ENCODE peak calls at places on chromosome 9, in six cellular contexts. H is neural crest cell, B is transverse colon, K is stomach, Q is ovary, G is cardiac fibroblast. F is an unnamed sample.

GRCh38 chr9:137454145-137454505 is 5.0 kb downstream of the NSMF start:
- DNase-seq in H (peak), B (peak), K (peak), Q (peak), G (no peak), F (peak)

GRCh38 chr9:105117111-105117682 is 127.3 kb upstream of the SLC44A1 start:
- DNase-seq in H (no peak), B (no peak), K (no peak), Q (no peak), G (no peak), F (no peak)

GRCh38 chr9:109001275-109001676 is 12.0 kb downstream of the CTNNAL1 start:
- DNase-seq in H (no peak), B (no peak), K (no peak), Q (no peak), G (peak), F (peak)

GRCh38 chr9:116312221-116312620 is 158.6 kb downstream of the PAPPA start:
- DNase-seq in H (no peak), B (no peak), K (no peak), Q (no peak), G (no peak), F (peak)

GRCh38 chr9:111527347-111527746 is 2.4 kb downstream of the ZNF483 start:
- DNase-seq in H (no peak), B (no peak), K (no peak), Q (no peak), G (peak), F (no peak)

GRCh38 chr9:127910613-127911205 is 6.1 kb downstream of the ST6GALNAC4 start:
- DNase-seq in H (no peak), B (peak), K (no peak), Q (no peak), G (no peak), F (peak)

GRCh38 chr9:8356406-8356805 is 556.8 kb upstream of the DMAC1 start:
- DNase-seq in H (no peak), B (no peak), K (no peak), Q (no peak), G (no peak), F (no peak)

GRCh38 chr9:4862506-4863250 is 69.9 kb downstream of the RCL1 start:
- DNase-seq in H (no peak), B (no peak), K (no peak), Q (peak), G (peak), F (peak)

GRCh38 chr9:102273952-102274351 is 535.5 kb upstream of the GRIN3A start:
- DNase-seq in H (no peak), B (no peak), K (no peak), Q (no peak), G (peak), F (no peak)

GRCh38 chr9:37036237-37037136 is 2.4 kb upstream of the PAX5 start:
- DNase-seq in H (peak), B (peak), K (peak), Q (no peak), G (peak), F (peak)

GRCh38 chr9:74773886-74774479 is 113.7 kb downstream of the TRPM6 start:
- DNase-seq in H (peak), B (peak), K (peak), Q (peak), G (peak), F (peak)

GRCh38 chr9:134957165-134957944 is 39.6 kb upstream of the FCN1 start:
- DNase-seq in H (no peak), B (no peak), K (no peak), Q (no peak), G (no peak), F (no peak)

GRCh38 chr9:137236936-137237421 is 4.1 kb upstream of the TUBB4B start:
- DNase-seq in H (no peak), B (no peak), K (no peak), Q (no peak), G (no peak), F (no peak)

GRCh38 chr9:114559830-114560520 is 27.6 kb upstream of the ATP6V1G1 start:
- DNase-seq in H (no peak), B (no peak), K (no peak), Q (no peak), G (no peak), F (no peak)

GRCh38 chr9:6068983-6069382 is 53.6 kb upstream of the RANBP6 start:
- DNase-seq in H (no peak), B (no peak), K (no peak), Q (no peak), G (no peak), F (no peak)

DNA sequence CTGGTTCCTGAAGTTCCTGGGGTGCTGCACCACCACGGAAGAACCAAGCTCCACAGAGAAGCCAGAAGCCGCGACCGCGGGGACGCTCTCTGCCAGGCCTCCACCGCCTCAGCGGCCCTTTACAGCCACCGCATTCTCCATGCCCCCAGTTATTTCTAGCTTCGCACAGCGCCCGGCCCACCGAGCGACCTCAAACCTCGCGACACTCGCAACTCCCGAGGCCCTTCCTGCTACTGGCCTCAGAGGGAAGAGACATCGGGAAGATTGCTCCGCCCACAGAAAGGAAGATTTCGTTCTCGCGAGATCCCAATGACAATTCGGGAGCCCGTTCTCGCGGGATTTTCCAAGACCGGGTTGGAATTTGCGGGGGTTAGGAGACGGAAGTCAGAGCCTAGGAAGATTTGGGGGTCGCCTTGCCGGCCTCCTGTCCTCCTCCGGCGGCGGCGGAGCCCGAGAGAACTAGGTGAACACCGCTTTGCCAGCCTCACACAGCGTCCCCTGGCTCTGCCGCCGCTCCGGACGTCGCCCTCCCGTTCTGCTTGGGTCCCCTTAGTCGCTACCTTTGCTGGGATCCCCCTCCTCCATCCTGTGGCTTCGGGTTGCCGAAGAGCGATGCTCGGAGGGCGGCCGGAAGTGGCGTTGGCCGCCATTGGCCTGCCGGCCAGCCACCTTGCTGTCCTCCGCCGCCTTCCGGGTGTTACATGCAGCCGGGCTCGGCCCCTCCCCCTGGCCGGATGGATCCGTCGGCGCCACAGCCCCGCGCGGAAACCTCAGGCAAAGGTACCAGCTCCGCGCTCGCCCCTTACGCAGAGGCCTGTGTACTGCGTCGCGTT is at the start of gene ERCC6L2:
- DNase-seq in H (peak), B (peak), K (peak), Q (peak), G (peak), F (peak)
- TF ChIP-seq CTCF in H (peak), B (no peak), K (peak), Q (peak), G (no peak), F (peak)

GRCh38 chr9:124858330-124859046 is 3.3 kb downstream of the RPL35 start:
- DNase-seq in H (no peak), B (no peak), K (no peak), Q (no peak), G (no peak), F (no peak)
- TF ChIP-seq CTCF in H (no peak), B (no peak), K (no peak), Q (no peak), G (no peak), F (peak)

GRCh38 chr9:92506184-92506857 is 24.0 kb upstream of the ASPN start:
- DNase-seq in H (no peak), B (no peak), K (no peak), Q (peak), G (peak), F (peak)

GRCh38 chr9:92504881-92505280 is 22.6 kb upstream of the ASPN start:
- DNase-seq in H (no peak), B (no peak), K (no peak), Q (no peak), G (peak), F (peak)

GRCh38 chr9:92500725-92501124 is 18.4 kb upstream of the ASPN start:
- DNase-seq in H (no peak), B (no peak), K (no peak), Q (no peak), G (no peak), F (no peak)

GRCh38 chr9:92499701-92500100 is 17.4 kb upstream of the ASPN start:
- DNase-seq in H (no peak), B (no peak), K (no peak), Q (no peak), G (no peak), F (no peak)

GRCh38 chr9:92501671-92502393 is 19.5 kb upstream of the ASPN start:
- DNase-seq in H (no peak), B (peak), K (peak), Q (peak), G (peak), F (peak)
- TF ChIP-seq CTCF in H (peak), B (peak), K (peak), Q (no peak), G (peak), F (peak)

GRCh38 chr9:129570450-129571297 is 50.2 kb downstream of the C9orf50 start:
- DNase-seq in H (no peak), B (peak), K (peak), Q (peak), G (peak), F (peak)

GRCh38 chr9:129571298-129572051 is 49.4 kb downstream of the C9orf50 start:
- DNase-seq in H (no peak), B (no peak), K (no peak), Q (peak), G (no peak), F (no peak)

GRCh38 chr9:129568560-129569505 is 52.1 kb downstream of the C9orf50 start:
- DNase-seq in H (peak), B (peak), K (peak), Q (peak), G (no peak), F (peak)

GRCh38 chr9:129567842-129568559 is 52.9 kb downstream of the C9orf50 start:
- DNase-seq in H (no peak), B (no peak), K (peak), Q (peak), G (peak), F (peak)

GRCh38 chr9:129569506-129570449 is 51.1 kb downstream of the C9orf50 start:
- DNase-seq in H (no peak), B (no peak), K (peak), Q (peak), G (peak), F (peak)
- TF ChIP-seq CTCF in H (peak), B (peak), K (peak), Q (peak), G (peak), F (peak)

GRCh38 chr9:90546200-90546599 is 96.4 kb downstream of the DIRAS2 start:
- DNase-seq in H (peak), B (no peak), K (no peak), Q (no peak), G (peak), F (peak)
- TF ChIP-seq CTCF in H (no peak), B (no peak), K (no peak), Q (no peak), G (no peak), F (no peak)

GRCh38 chr9:98190757-98191105 is 1.7 kb downstream of the CORO2A start:
- DNase-seq in H (no peak), B (no peak), K (no peak), Q (no peak), G (no peak), F (no peak)

GRCh38 chr9:98193336-98193944 is 1.0 kb upstream of the CORO2A start:
- DNase-seq in H (no peak), B (no peak), K (no peak), Q (no peak), G (no peak), F (no peak)

GRCh38 chr9:98191210-98191609 is 1.2 kb downstream of the CORO2A start:
- DNase-seq in H (no peak), B (no peak), K (no peak), Q (no peak), G (no peak), F (no peak)

GRCh38 chr9:98191615-98192502 is 578 bp downstream of the CORO2A start:
- DNase-seq in H (no peak), B (peak), K (peak), Q (no peak), G (no peak), F (no peak)

GRCh38 chr9:98192503-98193335 is at the start of gene CORO2A:
- DNase-seq in H (peak), B (peak), K (peak), Q (peak), G (peak), F (peak)
- TF ChIP-seq CTCF in H (peak), B (peak), K (peak), Q (peak), G (peak), F (peak)

DNA sequence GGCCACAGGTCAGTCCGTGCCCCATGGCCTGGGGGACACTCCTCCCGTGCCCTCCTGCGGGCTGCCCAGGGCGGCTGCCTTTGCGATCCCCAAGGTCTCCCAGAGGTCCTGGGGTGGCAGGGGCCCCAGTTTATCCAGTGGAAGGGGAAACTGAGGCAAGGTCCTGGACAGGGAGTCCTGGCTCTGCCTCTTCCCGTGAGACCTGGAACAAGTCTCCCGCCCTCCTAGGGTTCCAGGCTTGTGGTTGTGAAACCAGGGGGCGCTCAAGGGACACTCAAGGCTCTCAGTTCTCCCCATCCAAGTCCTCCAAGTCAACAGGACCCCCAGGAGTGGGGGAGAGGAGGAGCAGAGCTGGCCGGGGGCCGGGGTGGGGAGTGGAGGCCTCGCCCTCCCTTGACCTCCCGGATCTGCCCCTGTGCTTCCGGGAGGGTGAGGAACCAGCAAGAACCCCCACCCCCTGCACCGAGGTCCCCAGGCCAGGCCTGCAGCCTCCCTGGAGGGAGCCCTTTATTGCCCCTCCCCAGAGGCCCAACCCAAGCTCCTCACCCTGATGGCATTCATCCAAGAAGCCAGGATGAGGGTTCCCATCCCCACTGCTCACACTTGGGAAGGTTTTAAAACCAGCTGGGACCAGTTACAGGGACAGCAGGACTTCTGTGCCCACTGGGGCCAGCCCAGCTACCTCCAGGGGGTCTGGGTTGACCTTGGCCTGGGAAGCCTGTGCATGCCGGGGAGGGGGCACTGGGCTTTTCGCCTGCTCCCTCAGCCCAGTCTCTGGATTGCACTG is 24.7 kb upstream of the TMEM250 start:
- DNase-seq in H (no peak), B (no peak), K (no peak), Q (no peak), G (peak), F (peak)
- TF ChIP-seq CTCF in H (peak), B (peak), K (no peak), Q (no peak), G (peak), F (peak)

GRCh38 chr9:123434619-123435240 is 78.7 kb downstream of the CRB2 start:
- DNase-seq in H (no peak), B (no peak), K (no peak), Q (no peak), G (peak), F (peak)
- TF ChIP-seq CTCF in H (peak), B (no peak), K (no peak), Q (no peak), G (no peak), F (peak)

GRCh38 chr9:71210326-71210725 is 88.9 kb upstream of the TRPM3 start:
- DNase-seq in H (no peak), B (no peak), K (no peak), Q (no peak), G (no peak), F (no peak)
- TF ChIP-seq CTCF in H (no peak), B (no peak), K (no peak), Q (no peak), G (no peak), F (no peak)

GRCh38 chr9:21141427-21141882 is at the start of gene IFNW1:
- DNase-seq in H (no peak), B (no peak), K (no peak), Q (no peak), G (no peak), F (no peak)
- TF ChIP-seq CTCF in H (peak), B (no peak), K (no peak), Q (no peak), G (peak), F (peak)